ENCODE peak calls at places on chromosomes 12 and 14, in six cellular contexts. One of them, this sample, is unnamed. For H3K36me3, the result is how much of the 10 kb centered on the place peaks cover.

GRCh38 chr14:42513837-42514236 is 907.2 kb downstream of the LRFN5 start:
- DNase-seq in GM12878: no peak
- DNase-seq in HCT116: no peak
- DNase-seq in HepG2: no peak
- DNase-seq in K562: no peak
- DNase-seq in H1: no peak
- DNase-seq in this sample: no peak

GRCh38 chr12:80208081-80208480 is 108.7 kb downstream of the OTOGL start:
- DNase-seq in GM12878: no peak
- DNase-seq in HCT116: no peak
- DNase-seq in HepG2: no peak
- DNase-seq in K562: no peak
- DNase-seq in H1: no peak
- DNase-seq in this sample: no peak

GRCh38 chr12:94263905-94264655 is 115.7 kb downstream of the PLXNC1 start:
- DNase-seq in GM12878: no peak
- DNase-seq in HCT116: no peak
- DNase-seq in HepG2: no peak
- DNase-seq in K562: no peak
- DNase-seq in H1: peak
- DNase-seq in this sample: peak

GRCh38 chr14:77052281-77053044 is 24.0 kb upstream of the IRF2BPL start:
- DNase-seq in GM12878: no peak
- DNase-seq in HCT116: no peak
- DNase-seq in HepG2: no peak
- DNase-seq in K562: no peak
- DNase-seq in H1: no peak
- DNase-seq in this sample: no peak

GRCh38 chr14:29528889-29529288 is 398.8 kb downstream of the PRKD1 start:
- DNase-seq in GM12878: no peak
- DNase-seq in HCT116: no peak
- DNase-seq in HepG2: no peak
- DNase-seq in K562: no peak
- DNase-seq in H1: no peak
- DNase-seq in this sample: no peak

GRCh38 chr12:94458882-94459772 is 540 bp downstream of the CEP83 start:
- DNase-seq in GM12878: no peak
- DNase-seq in HCT116: peak
- DNase-seq in HepG2: peak
- DNase-seq in K562: no peak
- DNase-seq in H1: no peak
- DNase-seq in this sample: no peak

GRCh38 chr12:1927051-1927680 is 8.7 kb upstream of the CACNA2D4 start:
- DNase-seq in GM12878: no peak
- DNase-seq in HCT116: no peak
- DNase-seq in HepG2: no peak
- DNase-seq in K562: no peak
- DNase-seq in H1: peak
- DNase-seq in this sample: no peak

GRCh38 chr14:105300542-105301102 is at the start of gene BRF1:
- DNase-seq in GM12878: no peak
- DNase-seq in HCT116: peak
- DNase-seq in HepG2: peak
- DNase-seq in K562: peak
- DNase-seq in H1: peak
- DNase-seq in this sample: peak

GRCh38 chr12:3630621-3631271 is 122.2 kb downstream of the CRACR2A start:
- DNase-seq in GM12878: no peak
- DNase-seq in HCT116: no peak
- DNase-seq in HepG2: no peak
- DNase-seq in K562: no peak
- DNase-seq in H1: no peak
- DNase-seq in this sample: no peak

GRCh38 chr12:64318605-64319004 is 72.0 kb downstream of the C12orf56 start:
- DNase-seq in GM12878: no peak
- DNase-seq in HCT116: no peak
- DNase-seq in HepG2: peak
- DNase-seq in K562: no peak
- DNase-seq in H1: peak
- DNase-seq in this sample: peak

GRCh38 chr14:21965042-21965441 is 291.4 kb upstream of the OR4E1 start:
- DNase-seq in GM12878: no peak
- DNase-seq in HCT116: no peak
- DNase-seq in HepG2: no peak
- DNase-seq in K562: no peak
- DNase-seq in H1: no peak
- DNase-seq in this sample: no peak

GRCh38 chr14:64973026-64973442 is 898 bp upstream of the RAB15 start:
- DNase-seq in GM12878: no peak
- DNase-seq in HCT116: no peak
- DNase-seq in HepG2: peak
- DNase-seq in K562: no peak
- DNase-seq in H1: no peak
- DNase-seq in this sample: no peak

GRCh38 chr12:8037947-8038346 is 5.4 kb downstream of the FOXJ2 start:
- DNase-seq in GM12878: no peak
- DNase-seq in HCT116: no peak
- DNase-seq in HepG2: no peak
- DNase-seq in K562: peak
- DNase-seq in H1: no peak
- DNase-seq in this sample: no peak

GRCh38 chr14:103188691-103189480 is 65.6 kb downstream of the TNFAIP2 start:
- DNase-seq in GM12878: no peak
- DNase-seq in HCT116: no peak
- DNase-seq in HepG2: no peak
- DNase-seq in K562: no peak
- DNase-seq in H1: peak
- DNase-seq in this sample: no peak

GRCh38 chr12:16939871-16940306 is 333.9 kb upstream of the LMO3 start:
- DNase-seq in GM12878: peak
- DNase-seq in HCT116: peak
- DNase-seq in HepG2: peak
- DNase-seq in K562: peak
- DNase-seq in H1: peak
- DNase-seq in this sample: peak

GRCh38 chr14:99995700-99996356 is 69.4 kb upstream of the EVL start:
- DNase-seq in GM12878: peak
- DNase-seq in HCT116: peak
- DNase-seq in HepG2: peak
- DNase-seq in K562: peak
- DNase-seq in H1: peak
- DNase-seq in this sample: peak

GRCh38 chr12:85693093-85693665 is 143.0 kb downstream of the RASSF9 start:
- DNase-seq in GM12878: no peak
- DNase-seq in HCT116: no peak
- DNase-seq in HepG2: no peak
- DNase-seq in K562: no peak
- DNase-seq in H1: no peak
- DNase-seq in this sample: no peak

GRCh38 chr12:17579148-17580026 is 510.6 kb downstream of the RERGL start:
- DNase-seq in GM12878: no peak
- DNase-seq in HCT116: no peak
- DNase-seq in HepG2: no peak
- DNase-seq in K562: no peak
- DNase-seq in H1: no peak
- DNase-seq in this sample: peak

GRCh38 chr12:127238061-127238460 is 1028.9 kb upstream of the TMEM132C start:
- DNase-seq in GM12878: no peak
- DNase-seq in HCT116: no peak
- DNase-seq in HepG2: no peak
- DNase-seq in K562: no peak
- DNase-seq in H1: no peak
- DNase-seq in this sample: no peak

GRCh38 chr14:22432348-22432976 is 156.6 kb downstream of the DAD1 start:
- DNase-seq in GM12878: no peak
- DNase-seq in HCT116: peak
- DNase-seq in HepG2: no peak
- DNase-seq in K562: no peak
- DNase-seq in H1: no peak
- DNase-seq in this sample: no peak

GRCh38 chr14:67413806-67414769 is 2.1 kb upstream of the PLEK2 start:
- DNase-seq in GM12878: no peak
- DNase-seq in HCT116: peak
- DNase-seq in HepG2: peak
- DNase-seq in K562: peak
- DNase-seq in H1: no peak
- DNase-seq in this sample: peak

GRCh38 chr12:47714823-47715386 is 9.1 kb upstream of the RPAP3 start:
- DNase-seq in GM12878: no peak
- DNase-seq in HCT116: no peak
- DNase-seq in HepG2: no peak
- DNase-seq in K562: no peak
- DNase-seq in H1: no peak
- DNase-seq in this sample: no peak

GRCh38 chr12:2336409-2336829 is 283.6 kb downstream of the CACNA1C start:
- DNase-seq in GM12878: peak
- DNase-seq in HCT116: peak
- DNase-seq in HepG2: no peak
- DNase-seq in K562: peak
- DNase-seq in H1: no peak
- DNase-seq in this sample: peak

GRCh38 chr14:61493239-61493638 is 171.9 kb downstream of the PRKCH start:
- DNase-seq in GM12878: no peak
- DNase-seq in HCT116: no peak
- DNase-seq in HepG2: no peak
- DNase-seq in K562: no peak
- DNase-seq in H1: no peak
- DNase-seq in this sample: no peak

GRCh38 chr14:93017341-93017797 is 94.4 kb downstream of the CHGA start:
- DNase-seq in GM12878: no peak
- DNase-seq in HCT116: no peak
- DNase-seq in HepG2: no peak
- DNase-seq in K562: no peak
- DNase-seq in H1: no peak
- DNase-seq in this sample: no peak

DNA sequence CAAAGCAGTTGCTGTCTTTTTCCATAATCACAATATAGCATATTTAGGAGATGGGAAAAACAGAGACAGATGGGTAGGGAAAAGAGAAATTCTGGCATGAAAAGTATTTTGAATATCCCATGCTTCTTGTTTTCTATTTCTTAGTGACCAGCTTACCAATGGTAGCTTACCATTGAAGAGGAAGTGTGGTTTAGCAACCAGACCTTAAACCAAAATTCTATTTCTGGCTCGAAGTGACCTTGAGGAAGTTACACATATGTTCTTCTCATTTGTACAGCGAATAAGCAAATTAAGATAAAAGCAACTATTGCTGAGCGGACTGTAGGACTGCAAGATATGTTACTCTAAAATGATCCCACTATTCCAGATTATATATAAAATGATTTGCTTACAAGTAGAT is 82.9 kb downstream of the FGD4 start:
- DNase-seq in GM12878: peak
- DNase-seq in HCT116: no peak
- DNase-seq in HepG2: no peak
- DNase-seq in K562: no peak
- DNase-seq in H1: no peak
- DNase-seq in this sample: no peak
- H3K4me3 ChIP-seq in GM12878: no peak
- H3K4me3 ChIP-seq in HCT116: no peak
- H3K4me3 ChIP-seq in HepG2: no peak
- H3K4me3 ChIP-seq in K562: no peak
- H3K4me3 ChIP-seq in H1: no peak
- H3K4me3 ChIP-seq in this sample: no peak

GRCh38 chr12:53514626-53515290 is 7.5 kb upstream of the NPFF start:
- DNase-seq in GM12878: no peak
- DNase-seq in HCT116: no peak
- DNase-seq in HepG2: no peak
- DNase-seq in K562: no peak
- DNase-seq in H1: no peak
- DNase-seq in this sample: no peak
- H3K36me3 ChIP-seq in GM12878: under half
- H3K36me3 ChIP-seq in HCT116: under half
- H3K36me3 ChIP-seq in HepG2: under half
- H3K36me3 ChIP-seq in K562: half or more
- H3K36me3 ChIP-seq in H1: under half
- H3K36me3 ChIP-seq in this sample: half or more

GRCh38 chr12:123267335-123267920 is 4.2 kb downstream of the CDK2AP1 start:
- DNase-seq in GM12878: no peak
- DNase-seq in HCT116: no peak
- DNase-seq in HepG2: no peak
- DNase-seq in K562: no peak
- DNase-seq in H1: no peak
- DNase-seq in this sample: no peak

GRCh38 chr12:123263196-123263817 is 8.3 kb downstream of the CDK2AP1 start:
- DNase-seq in GM12878: no peak
- DNase-seq in HCT116: no peak
- DNase-seq in HepG2: no peak
- DNase-seq in K562: no peak
- DNase-seq in H1: no peak
- DNase-seq in this sample: no peak

GRCh38 chr12:123266679-123267277 is 4.9 kb downstream of the CDK2AP1 start:
- DNase-seq in GM12878: no peak
- DNase-seq in HCT116: no peak
- DNase-seq in HepG2: no peak
- DNase-seq in K562: no peak
- DNase-seq in H1: no peak
- DNase-seq in this sample: no peak

GRCh38 chr12:123265851-123266678 is 5.6 kb downstream of the CDK2AP1 start:
- DNase-seq in GM12878: no peak
- DNase-seq in HCT116: no peak
- DNase-seq in HepG2: no peak
- DNase-seq in K562: no peak
- DNase-seq in H1: no peak
- DNase-seq in this sample: no peak

DNA sequence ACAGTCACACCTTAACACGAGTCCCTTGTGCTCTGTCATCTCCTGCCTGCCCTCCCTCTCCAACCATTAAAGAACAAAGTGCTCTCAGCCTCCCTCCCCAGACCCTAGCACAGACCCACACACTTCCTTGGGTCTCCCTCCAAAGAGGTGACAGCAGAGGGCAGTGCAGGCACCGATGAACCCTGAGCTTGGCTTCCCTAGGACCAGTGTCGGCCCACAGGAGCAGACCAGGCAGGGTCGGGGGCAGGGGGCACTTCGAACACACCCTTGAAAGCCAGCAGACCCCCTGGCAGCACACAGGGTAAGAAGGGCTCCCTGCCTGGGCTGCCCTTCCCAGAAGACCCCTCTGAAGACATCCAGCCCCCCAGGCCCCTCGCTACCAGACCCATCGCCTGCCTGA is 7.0 kb downstream of the CDK2AP1 start:
- DNase-seq in GM12878: no peak
- DNase-seq in HCT116: no peak
- DNase-seq in HepG2: peak
- DNase-seq in K562: no peak
- DNase-seq in H1: peak
- DNase-seq in this sample: no peak
- TF ChIP-seq ZNF274 in GM12878: no peak
- TF ChIP-seq ZNF274 in HCT116: no peak
- TF ChIP-seq ZNF274 in HepG2: no peak
- TF ChIP-seq ZNF274 in K562: no peak
- TF ChIP-seq ZNF274 in H1: no peak
- TF ChIP-seq ZNF274 in this sample: no peak

DNA sequence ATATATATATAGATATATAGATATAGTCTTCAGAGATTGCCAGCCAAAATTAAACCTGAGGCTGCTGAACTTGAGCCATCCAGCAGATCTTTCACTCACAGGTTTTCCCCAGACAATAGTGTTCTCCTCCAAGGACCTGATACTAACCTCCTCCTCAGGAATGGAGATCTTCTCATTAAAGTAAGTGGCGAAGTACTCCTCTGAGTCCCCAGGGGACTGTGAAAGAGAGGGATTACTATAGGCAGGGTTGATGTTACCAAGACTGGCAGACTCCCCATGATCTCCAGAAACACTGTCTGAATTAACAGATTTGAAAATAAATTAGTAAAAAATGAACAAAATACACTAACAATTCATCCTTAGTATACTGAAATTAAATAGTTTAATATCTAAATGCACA is 17.9 kb downstream of the SLC11A2 start:
- DNase-seq in GM12878: no peak
- DNase-seq in HCT116: no peak
- DNase-seq in HepG2: no peak
- DNase-seq in K562: no peak
- DNase-seq in H1: no peak
- DNase-seq in this sample: no peak
- H3K4me3 ChIP-seq in GM12878: no peak
- H3K4me3 ChIP-seq in HCT116: no peak
- H3K4me3 ChIP-seq in HepG2: no peak
- H3K4me3 ChIP-seq in K562: no peak
- H3K4me3 ChIP-seq in H1: no peak
- H3K4me3 ChIP-seq in this sample: no peak

This sample was measured in NT2/D1.